ENCODE peak calls at places on chromosome 1, in six cellular contexts. F is iris pigment epithelial cell, E is Daoy, C is choroid plexus epithelial cell, J is RWPE2, L is iPS-NIHi11. W is an unnamed sample.
A peak's percentile ranks its signal among the peaks of the same experiment; 100 is the strongest.

GRCh38 chr1:79074975-79075374 is 68.4 kb upstream of the ADGRL4 start:
- DNase-seq in F (peak; percentile 38), L (no peak), E (no peak), J (no peak), C (no peak), W (no peak)

GRCh38 chr1:219917281-219917680 is 11.1 kb downstream of the SLC30A10 start:
- DNase-seq in C (no peak), L (no peak), J (no peak), E (no peak), F (no peak), W (no peak)

GRCh38 chr1:33047839-33048305 is 11.2 kb upstream of the AK2 start:
- DNase-seq in L (no peak), F (peak; percentile 52), J (no peak), C (peak; percentile 60), E (no peak), W (peak; percentile 44)

GRCh38 chr1:222865718-222866117 is 50.9 kb downstream of the DISP1 start:
- DNase-seq in C (peak; percentile 51), E (no peak), J (no peak), L (no peak), F (no peak), W (no peak)

GRCh38 chr1:1210726-1211540 is 3.0 kb downstream of the TNFRSF4 start:
- DNase-seq in J (peak; percentile 69), F (no peak), C (no peak), L (no peak), E (no peak), W (no peak)

GRCh38 chr1:54973205-54973921 is 7.1 kb upstream of the TMEM61 start:
- DNase-seq in L (peak; percentile 56), C (peak; percentile 38), E (no peak), F (no peak), J (no peak), W (peak; percentile 21)

GRCh38 chr1:110291241-110292030 is 47.7 kb upstream of the RBM15 start:
- DNase-seq in F (no peak), J (no peak), C (no peak), E (no peak), L (no peak), W (no peak)

GRCh38 chr1:62891961-62892562 is 108.1 kb downstream of the ATG4C start:
- DNase-seq in J (no peak), C (peak; percentile 40), E (no peak), L (no peak), F (peak; percentile 49), W (no peak)

GRCh38 chr1:39685071-39685470 is 6.2 kb downstream of the HPCAL4 start:
- DNase-seq in L (no peak), C (no peak), F (no peak), J (no peak), E (no peak), W (no peak)

GRCh38 chr1:82978461-82979324 is 1020.2 kb downstream of the TTLL7 start:
- DNase-seq in F (no peak), L (no peak), C (peak; percentile 9), J (no peak), E (no peak), W (no peak)

GRCh38 chr1:102834688-102835320 is 273.5 kb downstream of the COL11A1 start:
- DNase-seq in J (no peak), C (no peak), E (no peak), L (no peak), F (peak; percentile 3), W (peak; percentile 68)

GRCh38 chr1:178544531-178544930 is 31.6 kb downstream of the TEX35 start:
- DNase-seq in J (no peak), E (no peak), L (no peak), C (no peak), F (no peak), W (no peak)

GRCh38 chr1:116207126-116207735 is 96.0 kb downstream of the MAB21L3 start:
- DNase-seq in C (no peak), J (no peak), L (no peak), F (no peak), E (no peak), W (no peak)

GRCh38 chr1:248816042-248816851 is 9.5 kb downstream of the SH3BP5L start:
- DNase-seq in J (no peak), F (no peak), C (no peak), L (no peak), E (no peak), W (no peak)

GRCh38 chr1:162074548-162074947 is 5.1 kb downstream of the NOS1AP start:
- DNase-seq in J (no peak), F (no peak), E (peak; percentile 30), C (peak; percentile 28), L (no peak), W (no peak)

GRCh38 chr1:222918746-222919477 is 104.1 kb downstream of the DISP1 start:
- DNase-seq in L (no peak), J (no peak), C (peak; percentile 32), E (no peak), F (peak; percentile 34), W (no peak)

GRCh38 chr1:50603274-50604271 is 180.3 kb upstream of the DMRTA2 start:
- DNase-seq in E (peak; percentile 44), J (peak; percentile 71), C (peak; percentile 55), L (no peak), F (peak; percentile 70), W (peak; percentile 69)

GRCh38 chr1:184210048-184210447 is 158.5 kb downstream of the TSEN15 start:
- DNase-seq in L (no peak), E (no peak), F (peak; percentile 17), C (peak; percentile 39), J (no peak), W (peak; percentile 42)

GRCh38 chr1:60281360-60281932 is 207.9 kb upstream of the C1orf87 start:
- DNase-seq in L (peak; percentile 81), C (peak; percentile 94), E (peak; percentile 50), J (peak; percentile 65), F (peak; percentile 91), W (peak; percentile 30)

GRCh38 chr1:17858027-17858426 is 102.9 kb downstream of the ACTL8 start:
- DNase-seq in F (peak; percentile 12), E (no peak), J (no peak), L (no peak), C (no peak), W (peak; percentile 42)

GRCh38 chr1:245316791-245317190 is 162.0 kb downstream of the KIF26B start:
- DNase-seq in L (no peak), C (no peak), J (no peak), E (no peak), F (no peak), W (no peak)

W was measured in IMR-90.